ENCODE peak calls at places on chromosomes 4 and X, in four cellular contexts. J is amniotic stem cell, V is nucleus accumbens, Q is T-helper 1 cell. R is an unnamed sample.
A peak's percentile ranks its signal among the peaks of the same experiment; 100 is the strongest.

GRCh38 chr4:168868044-168868855 is 141.8 kb downstream of the CBR4 start:
- DNase-seq in V (no peak), Q (no peak), J (peak; percentile 64), R (no peak)

GRCh38 chrX:14528629-14529287 is 578 bp upstream of the GLRA2 start:
- DNase-seq in V (peak; percentile 56), J (no peak), Q (peak; percentile 27), R (no peak)

GRCh38 chr4:10762541-10762940 is 78.0 kb upstream of the CLNK start:
- DNase-seq in Q (no peak), J (peak; percentile 29), V (no peak), R (no peak)

GRCh38 chr4:155271557-155271956 is 63.1 kb downstream of the NPY2R start:
- DNase-seq in V (no peak), J (no peak), Q (no peak), R (no peak)

GRCh38 chrX:151875270-151876026 is 37.2 kb upstream of the MAGEA4 start:
- DNase-seq in J (no peak), Q (no peak), V (no peak), R (no peak)

GRCh38 chrX:17597836-17598434 is 139.4 kb upstream of the SCML1 start:
- DNase-seq in V (peak; percentile 27), J (no peak), Q (no peak), R (peak; percentile 22)

GRCh38 chr4:92303621-92304027 is at the start of gene GRID2:
- DNase-seq in V (peak; percentile 80), J (no peak), Q (no peak), R (no peak)

GRCh38 chr4:155245105-155245504 is 36.7 kb downstream of the NPY2R start:
- DNase-seq in Q (no peak), V (no peak), J (no peak), R (no peak)

GRCh38 chr4:109334129-109334528 is 31.7 kb upstream of the COL25A1 start:
- DNase-seq in J (no peak), Q (no peak), V (no peak), R (no peak)

GRCh38 chr4:116244771-116245170 is 840.6 kb downstream of the TRAM1L1 start:
- DNase-seq in V (no peak), Q (no peak), J (no peak), R (no peak)

GRCh38 chrX:13550346-13550745 is 19.1 kb upstream of the EGFL6 start:
- DNase-seq in J (no peak), V (no peak), Q (no peak), R (no peak)

GRCh38 chr4:166284221-166284620 is 411.2 kb downstream of the TLL1 start:
- DNase-seq in J (no peak), V (no peak), Q (no peak), R (no peak)

GRCh38 chr4:150381671-150382427 is 200.1 kb upstream of the MAB21L2 start:
- DNase-seq in Q (no peak), V (no peak), J (no peak), R (no peak)

GRCh38 chr4:165204462-165204830 is 2.9 kb upstream of the KLHL2 start:
- DNase-seq in Q (no peak), J (no peak), V (no peak), R (no peak)

GRCh38 chrX:97026406-97026805 is 142.7 kb downstream of the RPA4 start:
- DNase-seq in Q (no peak), V (no peak), J (no peak), R (no peak)

GRCh38 chrX:47941423-47941822 is 62.4 kb downstream of the ZNF182 start:
- DNase-seq in J (no peak), V (no peak), Q (no peak), R (no peak)

GRCh38 chrX:134931550-134931949 is 59.2 kb upstream of the SMIM10 start:
- DNase-seq in J (no peak), Q (no peak), V (no peak), R (no peak)

GRCh38 chr4:37748546-37748945 is 62.4 kb upstream of the RELL1 start:
- DNase-seq in J (no peak), Q (no peak), V (no peak), R (no peak)

GRCh38 chr4:114599231-114600065 is 841 bp downstream of the UGT8 start:
- DNase-seq in Q (no peak), J (no peak), V (peak; percentile 28), R (no peak)

GRCh38 chr4:48877827-48878535 is 28.6 kb downstream of the OCIAD2 start:
- DNase-seq in J (no peak), Q (no peak), V (peak; percentile 4), R (no peak)

GRCh38 chr4:69600013-69600412 is 39.4 kb downstream of the UGT2A2 start:
- DNase-seq in Q (no peak), J (no peak), V (no peak), R (no peak)

GRCh38 chr4:166128452-166128851 is 255.4 kb downstream of the TLL1 start:
- DNase-seq in V (no peak), J (peak; percentile 32), Q (no peak), R (no peak)

GRCh38 chr4:24638396-24638875 is 54.1 kb upstream of the DHX15 start:
- DNase-seq in J (no peak), Q (no peak), V (no peak), R (no peak)

GRCh38 chrX:11151799-11152591 is 40.9 kb downstream of the HCCS start:
- DNase-seq in Q (no peak), V (no peak), J (no peak), R (no peak)

GRCh38 chrX:130086414-130087207 is 23.7 kb downstream of the ELF4 start:
- DNase-seq in J (no peak), V (no peak), Q (peak; percentile 55), R (no peak)

GRCh38 chr4:162485486-162485885 is 321.7 kb upstream of the FSTL5 start:
- DNase-seq in J (no peak), V (no peak), Q (no peak), R (no peak)

GRCh38 chr4:8439914-8440490 is 521 bp downstream of the ACOX3 start:
- DNase-seq in Q (peak; percentile 13), J (no peak), V (no peak), R (no peak)

GRCh38 chrX:154507673-154508072 is 8.4 kb downstream of the FAM3A start:
- DNase-seq in Q (no peak), J (no peak), V (no peak), R (no peak)

GRCh38 chr4:126733301-126733700 is 899.5 kb upstream of the INTU start:
- DNase-seq in J (no peak), V (no peak), Q (no peak), R (no peak)

GRCh38 chr4:21688596-21689265 is 259.8 kb downstream of the KCNIP4 start:
- DNase-seq in J (no peak), V (no peak), Q (no peak), R (no peak)

GRCh38 chr4:186957952-186958555 is 234.4 kb upstream of the FAT1 start:
- DNase-seq in J (no peak), V (no peak), Q (no peak), R (no peak)

GRCh38 chr4:48108309-48109073 is 25.6 kb downstream of the TXK start:
- DNase-seq in Q (no peak), V (no peak), J (no peak), R (no peak)

GRCh38 chr4:137359691-137360315 is 172.5 kb downstream of the PCDH18 start:
- DNase-seq in J (no peak), V (no peak), Q (no peak), R (no peak)

GRCh38 chrX:1159515-1159914 is 52.9 kb downstream of the CRLF2 start:
- DNase-seq in Q (no peak), J (no peak), V (no peak), R (no peak)

GRCh38 chr4:150108693-150109092 is 30.4 kb downstream of the DCLK2 start:
- DNase-seq in J (no peak), V (no peak), Q (no peak), R (no peak)